ENCODE peak calls at places on chromosomes 2 and 18, in six cellular contexts. U is tibial artery, L is PC-9, P is stomach, S is Peyer's patch, G is adrenal gland. Y is an unnamed sample. For H3K36me3 and H3K27me3, the result is how much of the 10 kb centered on the place peaks cover.

GRCh38 chr2:210366675-210367080 is 51.7 kb upstream of the MYL1 start:
- DNase-seq in U (no peak), P (no peak), G (no peak), L (no peak), S (no peak), Y (peak)

GRCh38 chr2:103338819-103339218 is 577.0 kb downstream of the TMEM182 start:
- DNase-seq in S (no peak), L (no peak), P (no peak), U (no peak), G (no peak), Y (no peak)

GRCh38 chr18:32549248-32549842 is 78.7 kb upstream of the GAREM1 start:
- DNase-seq in P (peak), G (peak), U (no peak), S (peak), L (peak), Y (peak)

GRCh38 chr2:96316999-96317398 is 8.1 kb upstream of the ITPRIPL1 start:
- DNase-seq in U (no peak), G (no peak), S (no peak), P (no peak), L (no peak), Y (no peak)

GRCh38 chr2:180038997-180039396 is 31.9 kb upstream of the CWC22 start:
- DNase-seq in U (no peak), G (no peak), P (no peak), L (no peak), S (no peak), Y (no peak)

GRCh38 chr2:62313433-62314227 is 117.7 kb downstream of the B3GNT2 start:
- DNase-seq in S (no peak), U (no peak), P (no peak), G (no peak), L (no peak), Y (no peak)

GRCh38 chr2:112880081-112880531 is 30.9 kb upstream of the IL37 start:
- DNase-seq in U (no peak), P (no peak), L (no peak), S (no peak), G (no peak), Y (no peak)

GRCh38 chr2:26449278-26450030 is 28.5 kb downstream of the OTOF start:
- DNase-seq in S (no peak), G (no peak), L (no peak), P (no peak), U (peak), Y (no peak)

GRCh38 chr2:62662548-62662947 is 43.0 kb upstream of the EHBP1 start:
- DNase-seq in P (no peak), U (no peak), S (no peak), G (peak), L (peak), Y (no peak)

GRCh38 chr2:86790828-86791561 is at the start of gene CD8A:
- DNase-seq in S (no peak), G (no peak), P (no peak), U (no peak), L (no peak), Y (no peak)

GRCh38 chr2:239521518-239521815 is 120.6 kb upstream of the HDAC4 start:
- DNase-seq in G (no peak), L (no peak), U (no peak), S (no peak), P (no peak), Y (no peak)

GRCh38 chr2:28750316-28751101 is 1.1 kb upstream of the PPP1CB start:
- DNase-seq in G (peak), L (no peak), P (no peak), U (no peak), S (no peak), Y (peak)

GRCh38 chr18:46917808-46918600 is 602 bp downstream of the KATNAL2 start:
- DNase-seq in G (peak), S (peak), U (no peak), L (no peak), P (no peak), Y (peak)

GRCh38 chr2:62147610-62148301 is 48.2 kb upstream of the B3GNT2 start:
- DNase-seq in G (no peak), U (no peak), L (peak), S (no peak), P (no peak), Y (no peak)

GRCh38 chr18:53004798-53005197 is 664.8 kb downstream of the DCC start:
- DNase-seq in S (no peak), G (no peak), L (no peak), P (no peak), U (no peak), Y (peak)

GRCh38 chr2:71483246-71483645 is 29.9 kb downstream of the DYSF start:
- DNase-seq in U (no peak), P (no peak), L (peak), S (no peak), G (no peak), Y (no peak)

GRCh38 chr2:71703981-71704545 is 250.7 kb downstream of the DYSF start:
- DNase-seq in P (no peak), G (no peak), S (peak), U (peak), L (no peak), Y (no peak)

GRCh38 chr2:32495139-32495538 is 132.7 kb upstream of the TTC27 start:
- DNase-seq in L (no peak), G (no peak), S (no peak), P (no peak), U (no peak), Y (no peak)
- H3K36me3 ChIP-seq in L (under half), G (under half), S (under half), P (half or more), U (under half), Y (half or more)

GRCh38 chr2:227615906-227616305 is 1.3 kb upstream of the SCYGR3 start:
- DNase-seq in S (no peak), G (no peak), L (no peak), U (no peak), P (no peak), Y (no peak)
- H3K27me3 ChIP-seq in S (under half), G (under half), L (under half), U (under half), P (under half), Y (under half)

GRCh38 chr18:55321268-55322175 is 266.5 kb downstream of the TCF4 start:
- DNase-seq in S (peak), L (no peak), G (peak), U (peak), P (peak), Y (peak)

GRCh38 chr18:55322176-55322735 is 265.7 kb downstream of the TCF4 start:
- DNase-seq in P (peak), L (no peak), S (peak), G (peak), U (peak), Y (peak)

GRCh38 chr18:55319517-55319905 is 268.5 kb downstream of the TCF4 start:
- DNase-seq in L (no peak), U (no peak), S (no peak), G (no peak), P (no peak), Y (no peak)

GRCh38 chr18:55318864-55319516 is 269.0 kb downstream of the TCF4 start:
- DNase-seq in L (no peak), U (no peak), P (no peak), S (no peak), G (no peak), Y (no peak)

GRCh38 chr18:55320399-55321255 is 267.4 kb downstream of the TCF4 start:
- DNase-seq in G (no peak), P (no peak), L (no peak), S (no peak), U (no peak), Y (no peak)
- H3K4me3 ChIP-seq in G (no peak), P (peak), L (no peak), S (peak), U (peak), Y (peak)

GRCh38 chr2:105288133-105288532 is 41.4 kb downstream of the TGFBRAP1 start:
- DNase-seq in G (no peak), L (no peak), P (no peak), S (no peak), U (no peak), Y (no peak)

GRCh38 chr2:105294046-105294445 is 35.5 kb downstream of the TGFBRAP1 start:
- DNase-seq in S (no peak), U (no peak), G (no peak), L (no peak), P (no peak), Y (peak)

GRCh38 chr2:105294844-105295481 is 34.6 kb downstream of the TGFBRAP1 start:
- DNase-seq in U (no peak), P (peak), G (peak), S (no peak), L (peak), Y (peak)

GRCh38 chr2:105290981-105291660 is 38.4 kb downstream of the TGFBRAP1 start:
- DNase-seq in U (no peak), S (no peak), P (no peak), G (no peak), L (no peak), Y (no peak)

GRCh38 chr2:105291981-105292380 is 37.6 kb downstream of the TGFBRAP1 start:
- DNase-seq in P (no peak), S (no peak), L (no peak), U (no peak), G (no peak), Y (no peak)
- H3K36me3 ChIP-seq in P (half or more), S (under half), L (under half), U (under half), G (under half), Y (under half)

DNA sequence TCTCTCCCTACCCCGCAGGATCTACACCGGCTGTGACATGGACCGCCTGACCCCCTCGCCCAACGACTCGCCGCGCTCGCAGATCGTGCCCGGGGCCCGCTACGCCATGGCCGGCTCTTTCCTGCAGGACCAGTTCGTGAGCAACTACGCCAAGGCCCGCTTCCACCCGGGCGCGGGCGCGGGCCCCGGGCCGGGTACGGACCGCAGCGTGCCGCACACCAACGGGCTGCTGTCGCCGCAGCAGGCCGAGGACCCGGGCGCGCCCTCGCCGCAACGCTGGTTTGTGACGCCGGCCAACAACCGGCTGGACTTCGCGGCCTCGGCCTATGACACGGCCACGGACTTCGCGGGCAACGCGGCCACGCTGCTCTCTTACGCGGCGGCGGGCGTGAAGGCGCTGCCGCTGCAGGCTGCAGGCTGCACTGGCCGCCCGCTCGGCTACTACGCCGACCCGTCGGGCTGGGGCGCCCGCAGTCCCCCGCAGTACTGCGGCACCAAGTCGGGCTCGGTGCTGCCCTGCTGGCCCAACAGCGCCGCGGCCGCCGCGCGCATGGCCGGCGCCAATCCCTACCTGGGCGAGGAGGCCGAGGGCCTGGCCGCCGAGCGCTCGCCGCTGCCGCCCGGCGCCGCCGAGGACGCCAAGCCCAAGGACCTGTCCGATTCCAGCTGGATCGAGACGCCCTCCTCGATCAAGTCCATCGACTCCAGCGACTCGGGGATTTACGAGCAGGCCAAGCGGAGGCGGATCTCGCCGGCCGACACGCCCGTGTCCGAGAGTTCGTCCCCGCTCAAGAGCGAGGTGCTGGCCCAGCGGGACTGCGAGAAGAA is 7.5 kb downstream of the TBR1 start:
- DNase-seq in L (no peak), P (no peak), G (no peak), U (no peak), S (no peak), Y (no peak)
- H3K27me3 ChIP-seq in L (under half), P (half or more), G (half or more), U (under half), S (half or more), Y (under half)

GRCh38 chr2:66445076-66445724 is 10.3 kb downstream of the MEIS1 start:
- DNase-seq in S (peak), P (no peak), L (no peak), U (no peak), G (peak), Y (no peak)

GRCh38 chr2:66446178-66446860 is 11.4 kb downstream of the MEIS1 start:
- DNase-seq in U (no peak), G (peak), L (no peak), S (peak), P (no peak), Y (no peak)

GRCh38 chr2:66443183-66443976 is 8.5 kb downstream of the MEIS1 start:
- DNase-seq in S (no peak), G (peak), U (no peak), L (no peak), P (no peak), Y (no peak)

GRCh38 chr2:66445781-66446177 is 10.9 kb downstream of the MEIS1 start:
- DNase-seq in S (no peak), P (no peak), U (no peak), L (no peak), G (no peak), Y (no peak)

GRCh38 chr2:66443977-66444855 is 9.3 kb downstream of the MEIS1 start:
- DNase-seq in U (no peak), S (peak), P (no peak), G (peak), L (no peak), Y (no peak)
- H3K4me3 ChIP-seq in U (peak), S (peak), P (peak), G (no peak), L (no peak), Y (no peak)

DNA sequence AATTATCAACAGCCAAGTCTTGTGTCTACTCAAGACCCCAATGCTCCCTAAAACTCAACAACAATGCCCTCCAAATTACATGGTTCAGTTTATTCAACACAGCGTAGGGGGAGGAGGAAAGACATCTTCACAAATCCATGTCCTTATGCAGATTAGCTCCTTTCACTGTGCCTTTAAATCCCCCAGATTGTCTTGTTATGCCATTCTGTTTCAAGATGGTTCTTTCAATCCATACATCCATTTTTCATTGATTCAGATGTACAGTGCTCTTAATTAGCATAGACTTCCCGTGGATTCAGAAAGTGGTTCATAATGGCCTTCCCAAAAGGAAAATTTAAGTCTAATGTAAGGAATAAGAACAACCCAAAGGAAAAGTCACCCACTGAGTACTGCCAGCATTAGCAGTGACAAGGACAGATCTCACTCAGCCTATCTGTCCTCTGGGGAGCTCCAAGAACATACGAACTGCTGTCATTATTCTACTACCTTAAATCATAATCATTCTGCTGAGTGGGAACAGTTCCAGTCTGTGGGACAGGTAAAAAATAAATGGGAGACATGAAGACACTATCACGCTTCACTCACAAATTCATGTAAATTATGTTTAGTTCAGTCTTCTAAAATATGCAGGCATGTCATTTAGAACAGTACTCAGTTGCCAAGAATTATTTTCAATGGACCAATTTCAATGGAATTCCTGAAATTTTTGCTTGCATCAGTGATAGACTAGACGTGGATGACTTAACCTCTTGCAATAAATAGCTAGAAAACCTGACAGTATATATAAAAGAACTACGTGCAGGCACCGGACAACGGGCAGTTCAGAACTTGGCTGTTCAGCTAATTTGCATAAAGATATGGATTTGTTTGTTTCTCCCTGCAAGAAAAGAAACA is 58.9 kb upstream of the RNU4ATAC start:
- DNase-seq in L (no peak), S (no peak), U (no peak), P (no peak), G (no peak), Y (no peak)
- H3K36me3 ChIP-seq in L (under half), S (under half), U (under half), P (under half), G (under half), Y (under half)